ENCODE peak calls at places on chromosomes 11 and 22, in four cellular contexts. One of them, this sample, is unnamed.

GRCh38 chr11:27317751-27318150 is 45.3 kb downstream of the CCDC34 start:
- DNase-seq in OCI-LY7: no peak
- DNase-seq in GM23338: no peak
- DNase-seq in hepatocyte: peak; percentile 26
- DNase-seq in this sample: no peak

GRCh38 chr11:46116007-46116711 is 5.1 kb downstream of the PHF21A start:
- DNase-seq in hepatocyte: no peak
- DNase-seq in GM23338: no peak
- DNase-seq in OCI-LY7: no peak
- DNase-seq in this sample: peak; percentile 54

GRCh38 chr11:61472868-61473267 is 35.7 kb upstream of the LRRC10B start:
- DNase-seq in GM23338: no peak
- DNase-seq in OCI-LY7: no peak
- DNase-seq in hepatocyte: no peak
- DNase-seq in this sample: no peak

GRCh38 chr22:32286290-32286840 is 31.2 kb upstream of the SLC5A4 start:
- DNase-seq in OCI-LY7: no peak
- DNase-seq in hepatocyte: no peak
- DNase-seq in GM23338: no peak
- DNase-seq in this sample: no peak

GRCh38 chr22:25777870-25778269 is 35.9 kb downstream of the MYO18B start:
- DNase-seq in OCI-LY7: peak; percentile 48
- DNase-seq in hepatocyte: peak; percentile 55
- DNase-seq in GM23338: peak; percentile 44
- DNase-seq in this sample: no peak

GRCh38 chr11:132941024-132941646 is 591.2 kb downstream of the OPCML start:
- DNase-seq in OCI-LY7: peak; percentile 17
- DNase-seq in hepatocyte: peak; percentile 65
- DNase-seq in GM23338: peak; percentile 66
- DNase-seq in this sample: no peak

GRCh38 chr11:46369458-46370152 is 11.9 kb upstream of the MDK start:
- DNase-seq in OCI-LY7: peak; percentile 55
- DNase-seq in GM23338: peak; percentile 92
- DNase-seq in hepatocyte: peak; percentile 86
- DNase-seq in this sample: peak; percentile 41

GRCh38 chr11:22711212-22711770 is 44.9 kb downstream of the GAS2 start:
- DNase-seq in GM23338: no peak
- DNase-seq in OCI-LY7: no peak
- DNase-seq in hepatocyte: peak; percentile 9
- DNase-seq in this sample: no peak

GRCh38 chr11:128341280-128341679 is 246.1 kb downstream of the ETS1 start:
- DNase-seq in OCI-LY7: no peak
- DNase-seq in hepatocyte: no peak
- DNase-seq in GM23338: no peak
- DNase-seq in this sample: no peak

GRCh38 chr11:65611758-65612603 is 2.0 kb downstream of the MAP3K11 start:
- DNase-seq in OCI-LY7: no peak
- DNase-seq in GM23338: no peak
- DNase-seq in hepatocyte: no peak
- DNase-seq in this sample: no peak

GRCh38 chr11:119540370-119541125 is 117.6 kb upstream of the THY1 start:
- DNase-seq in OCI-LY7: no peak
- DNase-seq in GM23338: no peak
- DNase-seq in hepatocyte: peak; percentile 1
- DNase-seq in this sample: no peak

GRCh38 chr11:120185678-120186407 is 25.0 kb upstream of the OAF start:
- DNase-seq in GM23338: no peak
- DNase-seq in hepatocyte: peak; percentile 52
- DNase-seq in OCI-LY7: no peak
- DNase-seq in this sample: no peak

GRCh38 chr11:88327061-88327460 is 10.5 kb downstream of the CTSC start:
- DNase-seq in OCI-LY7: no peak
- DNase-seq in hepatocyte: no peak
- DNase-seq in GM23338: no peak
- DNase-seq in this sample: no peak

GRCh38 chr22:19046287-19046686 is 75.9 kb downstream of the DGCR2 start:
- DNase-seq in OCI-LY7: no peak
- DNase-seq in hepatocyte: no peak
- DNase-seq in GM23338: no peak
- DNase-seq in this sample: no peak

GRCh38 chr11:96023311-96023710 is 99.4 kb upstream of the MTMR2 start:
- DNase-seq in hepatocyte: no peak
- DNase-seq in GM23338: no peak
- DNase-seq in OCI-LY7: no peak
- DNase-seq in this sample: no peak

GRCh38 chr11:64340671-64341335 is 799 bp downstream of the CCDC88B start:
- DNase-seq in OCI-LY7: peak; percentile 78
- DNase-seq in GM23338: peak; percentile 90
- DNase-seq in hepatocyte: peak; percentile 34
- DNase-seq in this sample: peak; percentile 37

GRCh38 chr11:46237248-46238077 is 40.0 kb upstream of the CREB3L1 start:
- DNase-seq in OCI-LY7: no peak
- DNase-seq in GM23338: peak; percentile 72
- DNase-seq in hepatocyte: peak; percentile 80
- DNase-seq in this sample: no peak

GRCh38 chr11:104462346-104462745 is 298.4 kb upstream of the PDGFD start:
- DNase-seq in hepatocyte: no peak
- DNase-seq in OCI-LY7: no peak
- DNase-seq in GM23338: no peak
- DNase-seq in this sample: no peak

GRCh38 chr11:10657308-10658271 is 36.0 kb downstream of the IRAG1 start:
- DNase-seq in GM23338: peak; percentile 14
- DNase-seq in hepatocyte: peak; percentile 35
- DNase-seq in OCI-LY7: no peak
- DNase-seq in this sample: peak; percentile 89

GRCh38 chr11:86134580-86135318 is 65.9 kb upstream of the PICALM start:
- DNase-seq in hepatocyte: peak; percentile 59
- DNase-seq in GM23338: no peak
- DNase-seq in OCI-LY7: no peak
- DNase-seq in this sample: no peak

GRCh38 chr11:94537051-94537600 is 6.6 kb upstream of the FUT4 start:
- DNase-seq in GM23338: no peak
- DNase-seq in hepatocyte: no peak
- DNase-seq in OCI-LY7: no peak
- DNase-seq in this sample: no peak

GRCh38 chr11:133137270-133137669 is 395.0 kb downstream of the OPCML start:
- DNase-seq in OCI-LY7: no peak
- DNase-seq in hepatocyte: no peak
- DNase-seq in GM23338: no peak
- DNase-seq in this sample: no peak

GRCh38 chr11:12704049-12704448 is 29.8 kb downstream of the TEAD1 start:
- DNase-seq in GM23338: no peak
- DNase-seq in OCI-LY7: no peak
- DNase-seq in hepatocyte: no peak
- DNase-seq in this sample: no peak

GRCh38 chr11:6124245-6124644 is 16.8 kb downstream of the OR56B4 start:
- DNase-seq in GM23338: no peak
- DNase-seq in OCI-LY7: no peak
- DNase-seq in hepatocyte: no peak
- DNase-seq in this sample: no peak

GRCh38 chr11:119531623-119532022 is 108.7 kb upstream of the THY1 start:
- DNase-seq in OCI-LY7: no peak
- DNase-seq in hepatocyte: no peak
- DNase-seq in GM23338: no peak
- DNase-seq in this sample: no peak

GRCh38 chr11:1218788-1219445 is 3.9 kb upstream of the MUC5B start:
- DNase-seq in OCI-LY7: no peak
- DNase-seq in hepatocyte: no peak
- DNase-seq in GM23338: no peak
- DNase-seq in this sample: no peak

GRCh38 chr22:43867839-43868652 is 5.7 kb upstream of the SULT4A1 start:
- DNase-seq in OCI-LY7: peak; percentile 36
- DNase-seq in hepatocyte: peak; percentile 91
- DNase-seq in GM23338: peak; percentile 95
- DNase-seq in this sample: peak; percentile 12

GRCh38 chr22:39997939-39998726 is 3.4 kb downstream of the FAM83F start:
- DNase-seq in OCI-LY7: no peak
- DNase-seq in hepatocyte: peak; percentile 68
- DNase-seq in GM23338: peak; percentile 84
- DNase-seq in this sample: no peak

GRCh38 chr11:130763087-130763980 is 152.9 kb downstream of the SNX19 start:
- DNase-seq in GM23338: no peak
- DNase-seq in OCI-LY7: no peak
- DNase-seq in hepatocyte: no peak
- DNase-seq in this sample: no peak

GRCh38 chr11:20647976-20648565 is 21.3 kb upstream of the NELL1 start:
- DNase-seq in hepatocyte: peak; percentile 69
- DNase-seq in OCI-LY7: peak; percentile 43
- DNase-seq in GM23338: peak; percentile 75
- DNase-seq in this sample: peak; percentile 48

GRCh38 chr11:83118814-83119213 is 38.1 kb upstream of the PCF11 start:
- DNase-seq in OCI-LY7: no peak
- DNase-seq in GM23338: no peak
- DNase-seq in hepatocyte: no peak
- DNase-seq in this sample: no peak
- H2AFZ ChIP-seq in OCI-LY7: peak overlapping the region; percentile 63
- H2AFZ ChIP-seq in GM23338: no peak overlapping the region
- H2AFZ ChIP-seq in hepatocyte: no peak overlapping the region
- H2AFZ ChIP-seq in this sample: peak overlapping the region; percentile 10

DNA sequence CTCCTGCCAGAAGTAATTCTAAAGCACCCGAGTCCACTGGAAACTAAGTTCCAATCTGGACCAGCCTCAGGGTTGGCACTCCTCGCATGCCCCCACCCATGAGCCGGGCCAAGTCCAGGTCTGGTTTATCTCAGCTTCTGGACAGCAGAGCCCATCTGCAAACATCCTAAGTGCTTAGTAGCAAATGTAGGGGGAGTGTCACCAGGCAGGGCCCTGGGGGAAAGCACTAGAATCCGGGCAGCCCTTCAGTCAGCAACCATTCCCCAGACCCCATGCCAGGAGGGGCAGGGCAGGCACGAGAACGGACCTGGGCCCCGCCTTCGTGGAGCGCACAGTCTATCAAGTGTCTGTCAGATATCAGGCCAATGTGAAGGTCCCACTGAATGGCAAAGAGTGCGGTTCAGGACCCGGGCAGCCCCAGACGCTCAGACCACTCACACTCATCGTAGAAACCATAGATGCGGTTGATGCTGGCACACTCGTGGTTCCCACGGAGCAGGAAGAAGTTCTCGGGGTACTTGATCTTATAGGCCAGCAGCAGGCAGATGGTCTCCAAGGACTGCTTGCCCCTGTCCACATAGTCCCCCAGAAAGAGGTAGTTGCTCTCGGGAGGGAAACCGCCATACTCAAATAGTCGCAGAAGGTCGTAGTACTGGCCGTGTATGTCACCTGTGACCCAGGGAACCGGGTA is 1.3 kb downstream of the PPP1CA start:
- DNase-seq in hepatocyte: no peak
- DNase-seq in GM23338: no peak
- DNase-seq in OCI-LY7: no peak
- DNase-seq in this sample: no peak
- H3K4me1 ChIP-seq in hepatocyte: peaks cover 15% of the 10 kb centered on the region
- H3K4me1 ChIP-seq in GM23338: peaks cover 24% of the 10 kb centered on the region
- H3K4me1 ChIP-seq in OCI-LY7: peaks cover 51% of the 10 kb centered on the region
- H3K4me1 ChIP-seq in this sample: peaks cover 13% of the 10 kb centered on the region

DNA sequence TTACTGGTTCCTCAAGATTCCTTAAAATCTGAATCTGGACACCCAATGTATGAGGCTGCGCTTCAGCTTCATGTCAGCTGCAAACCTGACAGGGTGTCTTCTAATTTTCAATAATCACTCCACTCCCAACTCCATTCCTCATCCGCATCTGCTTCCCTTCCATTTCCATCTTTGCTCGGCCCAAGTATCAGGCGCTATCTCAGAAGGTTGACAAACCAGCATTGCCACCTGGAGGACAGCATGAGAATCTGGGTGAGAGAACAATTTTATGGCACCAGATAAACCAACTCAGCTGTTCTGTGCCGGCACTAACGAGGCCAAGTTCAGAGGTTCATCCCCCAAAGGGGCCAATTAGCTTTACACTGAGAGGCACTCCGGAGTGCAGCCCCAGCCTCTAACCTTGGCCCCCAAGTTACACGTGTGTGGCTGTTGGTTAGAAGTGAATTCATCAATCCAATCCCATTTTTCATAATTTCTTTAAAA is 79.1 kb upstream of the LMO2 start:
- DNase-seq in hepatocyte: peak; percentile 77
- DNase-seq in GM23338: peak; percentile 81
- DNase-seq in OCI-LY7: peak; percentile 43
- DNase-seq in this sample: no peak
- TF ChIP-seq EZH2phosphoT487 in hepatocyte: no peak
- TF ChIP-seq EZH2phosphoT487 in GM23338: no peak
- TF ChIP-seq EZH2phosphoT487 in OCI-LY7: no peak
- TF ChIP-seq EZH2phosphoT487 in this sample: no peak

GRCh38 chr22:20087319-20088262 is 7.5 kb downstream of the DGCR8 start:
- DNase-seq in GM23338: no peak
- DNase-seq in OCI-LY7: no peak
- DNase-seq in hepatocyte: no peak
- DNase-seq in this sample: no peak
- H2AFZ ChIP-seq in GM23338: no peak overlapping the region
- H2AFZ ChIP-seq in OCI-LY7: no peak overlapping the region
- H2AFZ ChIP-seq in hepatocyte: no peak overlapping the region
- H2AFZ ChIP-seq in this sample: no peak overlapping the region

DNA sequence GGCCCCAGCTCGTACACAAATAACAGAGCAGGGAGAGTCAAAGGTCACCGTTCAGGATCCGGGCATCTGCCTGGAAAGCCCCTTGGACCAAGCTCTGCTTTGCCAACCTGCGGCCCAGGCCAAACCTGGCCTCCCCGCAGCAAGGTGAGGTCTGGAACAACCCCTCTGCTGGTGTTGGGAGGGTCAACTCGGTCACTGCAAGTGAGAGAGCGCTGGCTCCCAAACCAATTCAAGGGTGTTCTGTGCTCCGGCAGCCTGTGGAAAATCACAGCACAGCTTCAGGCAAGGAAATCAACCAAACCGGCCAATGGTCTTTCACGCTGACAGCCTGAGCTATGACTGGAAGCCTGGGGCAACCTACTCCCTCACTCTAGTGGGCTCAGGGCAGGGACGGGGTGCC is 63.4 kb downstream of the MYH9 start:
- DNase-seq in GM23338: no peak
- DNase-seq in OCI-LY7: no peak
- DNase-seq in hepatocyte: no peak
- DNase-seq in this sample: no peak
- H3K4me1 ChIP-seq in GM23338: peaks cover 12% of the 10 kb centered on the region
- H3K4me1 ChIP-seq in OCI-LY7: peaks cover 10% of the 10 kb centered on the region
- H3K4me1 ChIP-seq in hepatocyte: peaks cover 32% of the 10 kb centered on the region
- H3K4me1 ChIP-seq in this sample: peaks cover 1% of the 10 kb centered on the region

GRCh38 chr22:30891781-30892180 is 76.8 kb downstream of the MORC2 start:
- DNase-seq in GM23338: no peak
- DNase-seq in OCI-LY7: no peak
- DNase-seq in hepatocyte: no peak
- DNase-seq in this sample: no peak

GRCh38 chr22:30891443-30891755 is 77.2 kb downstream of the MORC2 start:
- DNase-seq in hepatocyte: no peak
- DNase-seq in GM23338: no peak
- DNase-seq in OCI-LY7: no peak
- DNase-seq in this sample: no peak

GRCh38 chr22:30892731-30893221 is 75.8 kb downstream of the MORC2 start:
- DNase-seq in hepatocyte: peak; percentile 3
- DNase-seq in GM23338: no peak
- DNase-seq in OCI-LY7: no peak
- DNase-seq in this sample: no peak

GRCh38 chr22:30893434-30894370 is 74.9 kb downstream of the MORC2 start:
- DNase-seq in hepatocyte: peak; percentile 2
- DNase-seq in OCI-LY7: no peak
- DNase-seq in GM23338: no peak
- DNase-seq in this sample: no peak

GRCh38 chr22:30892286-30892685 is 76.3 kb downstream of the MORC2 start:
- DNase-seq in hepatocyte: no peak
- DNase-seq in GM23338: no peak
- DNase-seq in OCI-LY7: no peak
- DNase-seq in this sample: no peak
- TF ChIP-seq EZH2phosphoT487 in hepatocyte: no peak
- TF ChIP-seq EZH2phosphoT487 in GM23338: no peak
- TF ChIP-seq EZH2phosphoT487 in OCI-LY7: no peak
- TF ChIP-seq EZH2phosphoT487 in this sample: no peak

This sample was measured in MM.1S.